ENCODE peak calls at places on chromosomes 7 and 10, in five cellular contexts. Z is neural crest cell; J is stimulated activated CD8-positive, alpha-beta memory T cell treated with anti-CD3 and anti-CD28 coated beads, Interleukin-7, amount 100 ng/mL, for 48 hours; V is lower leg skin; E is EL. N is an unnamed sample.

GRCh38 chr10:50585921-50586739 is 37.6 kb downstream of the SGMS1 start:
- DNase-seq in Z (no peak), E (peak), J (no peak), V (peak), N (no peak)

GRCh38 chr7:136957391-136957790 is 88.9 kb downstream of the CHRM2 start:
- DNase-seq in Z (no peak), E (peak), V (no peak), J (no peak), N (no peak)

GRCh38 chr10:83538047-83538446 is 601.3 kb upstream of the GHITM start:
- DNase-seq in V (no peak), J (no peak), Z (no peak), E (no peak), N (no peak)

GRCh38 chr10:47031251-47031952 is 120.2 kb downstream of the PTPN20 start:
- DNase-seq in V (no peak), E (peak), Z (no peak), J (no peak), N (no peak)

GRCh38 chr10:1807924-1808323 is 70.6 kb upstream of the ADARB2 start:
- DNase-seq in E (no peak), J (no peak), Z (no peak), V (no peak), N (no peak)

GRCh38 chr7:104217620-104218019 is 9.8 kb upstream of the ORC5 start:
- DNase-seq in J (no peak), Z (no peak), E (no peak), V (no peak), N (no peak)

GRCh38 chr7:87543623-87544022 is 57.1 kb downstream of the ABCB1 start:
- DNase-seq in Z (no peak), E (no peak), V (no peak), J (no peak), N (no peak)

GRCh38 chr7:4683043-4683883 is 1.2 kb downstream of the FOXK1 start:
- DNase-seq in V (no peak), E (no peak), Z (no peak), J (no peak), N (no peak)

GRCh38 chr10:125611216-125611615 is 71.7 kb downstream of the TEX36 start:
- DNase-seq in V (no peak), J (no peak), Z (no peak), E (no peak), N (no peak)

GRCh38 chr10:36256166-36256565 is 614.1 kb upstream of the FZD8 start:
- DNase-seq in V (no peak), J (no peak), Z (no peak), E (no peak), N (no peak)

GRCh38 chr7:99218406-99219184 is 10.7 kb upstream of the KPNA7 start:
- DNase-seq in V (no peak), E (no peak), Z (no peak), J (no peak), N (no peak)

GRCh38 chr10:70404906-70405824 is 1.2 kb downstream of the EIF4EBP2 start:
- DNase-seq in J (no peak), V (peak), E (peak), Z (peak), N (no peak)